ENCODE peak calls at places on chromosomes 2 and 18, in five cellular contexts. E is sigmoid colon, S is transverse colon, Q is Peyer's patch, B is A549. Y is an unnamed sample.

GRCh38 chr18:77208969-77209368 is 40.7 kb upstream of the GALR1 start:
- DNase-seq in S (peak), Q (peak), E (peak), B (no peak), Y (peak)

GRCh38 chr2:234676859-234677450 is 180.1 kb upstream of the ARL4C start:
- DNase-seq in B (no peak), S (no peak), E (no peak), Q (no peak), Y (no peak)

GRCh38 chr18:8938817-8939216 is 163.7 kb upstream of the NDUFV2 start:
- DNase-seq in B (no peak), S (no peak), Q (no peak), E (no peak), Y (peak)

GRCh38 chr2:62958206-62958605 is 92.4 kb upstream of the OTX1 start:
- DNase-seq in S (no peak), Q (no peak), E (no peak), B (no peak), Y (no peak)

GRCh38 chr18:57188851-57189565 is 42.1 kb downstream of the BOD1L2 start:
- DNase-seq in Q (no peak), E (no peak), S (no peak), B (no peak), Y (no peak)

GRCh38 chr2:36461039-36461681 is 105.6 kb downstream of the CRIM1 start:
- DNase-seq in E (no peak), S (no peak), Q (no peak), B (peak), Y (no peak)

GRCh38 chr2:168912466-168913170 is 11.5 kb downstream of the G6PC2 start:
- DNase-seq in S (no peak), Q (no peak), E (peak), B (no peak), Y (no peak)

GRCh38 chr2:36380624-36381481 is 25.3 kb downstream of the CRIM1 start:
- DNase-seq in E (no peak), Q (peak), S (peak), B (peak), Y (no peak)

GRCh38 chr18:76985156-76985950 is 147.2 kb downstream of the MBP start:
- DNase-seq in Q (no peak), B (no peak), S (no peak), E (no peak), Y (no peak)

GRCh38 chr2:198004921-198005829 is 200.8 kb downstream of the PLCL1 start:
- DNase-seq in E (no peak), B (no peak), S (peak), Q (no peak), Y (no peak)

GRCh38 chr2:101902169-101902568 is 89.6 kb upstream of the IL1R2 start:
- DNase-seq in E (no peak), Q (no peak), B (no peak), S (no peak), Y (no peak)
- TF ChIP-seq POLR2A in E (no peak), Q (no peak), B (no peak), S (no peak), Y (no peak)

GRCh38 chr18:58788971-58789797 is 75.5 kb upstream of the ZNF532 start:
- DNase-seq in B (peak), Q (no peak), E (no peak), S (no peak), Y (no peak)
- TF ChIP-seq POLR2A in B (no peak), Q (no peak), E (no peak), S (no peak), Y (no peak)

GRCh38 chr2:127025357-127026062 is 81.4 kb downstream of the BIN1 start:
- DNase-seq in B (peak), Q (peak), E (peak), S (peak), Y (peak)
- TF ChIP-seq POLR2A in B (peak), Q (no peak), E (no peak), S (no peak), Y (no peak)

DNA sequence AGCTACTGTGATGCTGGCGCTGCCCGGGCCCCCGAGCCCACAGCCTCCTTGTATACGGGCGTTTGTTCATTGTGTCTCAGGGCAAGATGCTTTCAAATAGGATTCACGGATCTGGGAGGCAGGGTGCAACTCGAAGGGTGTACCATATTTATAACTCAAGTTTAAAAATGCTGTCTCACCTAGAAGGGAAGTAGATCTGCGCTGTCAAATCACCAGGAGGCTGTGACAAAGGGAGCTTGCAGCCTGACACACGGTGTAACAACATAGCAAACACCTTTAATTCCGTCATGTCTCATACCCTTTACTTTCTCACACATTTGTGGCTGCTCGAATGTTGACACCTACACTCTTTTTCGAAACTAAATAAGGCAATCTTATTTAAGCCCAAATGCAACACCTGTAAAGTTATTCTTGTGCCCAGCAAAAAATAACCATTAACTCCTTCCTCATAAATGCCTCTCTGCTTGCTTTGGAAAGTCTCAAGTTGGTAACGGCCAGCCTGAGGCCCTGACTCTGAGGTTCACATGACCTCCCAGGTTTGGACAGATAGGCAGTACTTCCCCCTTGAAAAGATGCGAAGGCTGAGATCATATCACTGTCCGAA is 11.7 kb downstream of the ZEB2 start:
- DNase-seq in E (no peak), Q (no peak), S (no peak), B (no peak), Y (peak)
- TF ChIP-seq POLR2A in E (no peak), Q (no peak), S (no peak), B (no peak), Y (peak)